ENCODE peak calls at places on chromosomes 3 and 15, in six cellular contexts. M is dorsolateral prefrontal cortex, G is colonic mucosa, E is fibroblast of lung, V is cardiac muscle cell, F is activated B cell treated with CpG ODN at 0.5 μM for 24 hours. P is an unnamed sample.

GRCh38 chr3:130892759-130893239 is 1.1 kb upstream of the ATP2C1 start:
- DNase-seq in G (peak; percentile 86), V (peak; percentile 87), M (peak; percentile 76), F (no peak), E (peak; percentile 67), P (peak; percentile 51)

GRCh38 chr3:149581681-149582349 is 76.0 kb downstream of the WWTR1 start:
- DNase-seq in G (no peak), F (no peak), E (peak; percentile 94), V (peak; percentile 25), M (peak; percentile 5), P (no peak)

GRCh38 chr3:52769786-52770445 is 824 bp downstream of the NEK4 start:
- DNase-seq in M (no peak), V (peak; percentile 28), G (no peak), F (no peak), E (peak; percentile 10), P (no peak)

GRCh38 chr3:37466660-37467359 is 292.4 kb upstream of the LRRFIP2 start:
- DNase-seq in G (no peak), E (no peak), V (no peak), M (no peak), F (no peak), P (no peak)

GRCh38 chr3:106144051-106144450 is 275.2 kb upstream of the CBLB start:
- DNase-seq in F (no peak), V (no peak), G (no peak), E (peak; percentile 67), M (no peak), P (no peak)

GRCh38 chr3:43256714-43257461 is 29.5 kb upstream of the SNRK start:
- DNase-seq in G (no peak), V (no peak), E (no peak), F (no peak), M (no peak), P (peak; percentile 89)

GRCh38 chr15:58931985-58932384 is 1.5 kb downstream of the SLTM start:
- DNase-seq in G (peak; percentile 58), E (peak; percentile 61), M (no peak), F (no peak), V (peak; percentile 35), P (no peak)

GRCh38 chr15:59276225-59277178 is 69.9 kb downstream of the LDHAL6B start:
- DNase-seq in G (peak; percentile 86), E (no peak), V (no peak), F (no peak), M (no peak), P (no peak)

GRCh38 chr3:3127432-3128010 is 781 bp downstream of the TRNT1 start:
- DNase-seq in F (no peak), G (peak; percentile 22), M (no peak), E (peak; percentile 18), V (no peak), P (no peak)

GRCh38 chr3:16066975-16067374 is 107.5 kb upstream of the GALNT15 start:
- DNase-seq in M (no peak), V (no peak), E (peak; percentile 93), F (no peak), G (no peak), P (no peak)

GRCh38 chr3:16183601-16184270 is 9.3 kb downstream of the GALNT15 start:
- DNase-seq in G (no peak), E (peak; percentile 94), V (no peak), M (peak; percentile 74), F (no peak), P (no peak)

GRCh38 chr3:46860381-46861292 is 2.6 kb downstream of the MYL3 start:
- DNase-seq in G (no peak), V (peak; percentile 64), F (peak; percentile 15), E (no peak), M (no peak), P (peak; percentile 43)

GRCh38 chr3:22372292-22372949 is 621.4 kb upstream of the ZNF385D start:
- DNase-seq in V (peak; percentile 70), F (no peak), G (no peak), E (peak; percentile 4), M (peak; percentile 75), P (no peak)

GRCh38 chr3:111913163-111913763 is 54.2 kb downstream of the PHLDB2 start:
- DNase-seq in G (no peak), M (no peak), F (no peak), E (no peak), V (no peak), P (no peak)

GRCh38 chr15:29939404-29939803 is 117.1 kb upstream of the TJP1 start:
- DNase-seq in E (peak; percentile 56), V (no peak), G (no peak), F (no peak), M (no peak), P (no peak)

GRCh38 chr15:25663515-25663914 is 199.6 kb downstream of the ATP10A start:
- DNase-seq in E (no peak), G (no peak), F (no peak), M (no peak), V (no peak), P (no peak)

GRCh38 chr3:172329070-172329469 is 119.2 kb downstream of the GHSR start:
- DNase-seq in G (no peak), M (no peak), F (no peak), V (no peak), E (no peak), P (no peak)

GRCh38 chr3:42159706-42160472 is 68.7 kb downstream of the TRAK1 start:
- DNase-seq in G (peak; percentile 89), V (peak; percentile 89), M (no peak), F (no peak), E (no peak), P (no peak)

GRCh38 chr3:48222616-48223513 is at the start of gene CAMP:
- DNase-seq in F (no peak), G (peak; percentile 34), E (peak; percentile 27), V (no peak), M (no peak), P (peak; percentile 97)

GRCh38 chr3:132641837-132642538 is 17.6 kb downstream of the ACAD11 start:
- DNase-seq in M (no peak), G (no peak), E (peak; percentile 43), F (no peak), V (peak; percentile 48), P (no peak)
- TF ChIP-seq CTCF in M (peak; percentile 91), G (peak; percentile 78), E (peak; percentile 50), F (peak; percentile 97), V (peak; percentile 62), P (peak; percentile 80)

DNA sequence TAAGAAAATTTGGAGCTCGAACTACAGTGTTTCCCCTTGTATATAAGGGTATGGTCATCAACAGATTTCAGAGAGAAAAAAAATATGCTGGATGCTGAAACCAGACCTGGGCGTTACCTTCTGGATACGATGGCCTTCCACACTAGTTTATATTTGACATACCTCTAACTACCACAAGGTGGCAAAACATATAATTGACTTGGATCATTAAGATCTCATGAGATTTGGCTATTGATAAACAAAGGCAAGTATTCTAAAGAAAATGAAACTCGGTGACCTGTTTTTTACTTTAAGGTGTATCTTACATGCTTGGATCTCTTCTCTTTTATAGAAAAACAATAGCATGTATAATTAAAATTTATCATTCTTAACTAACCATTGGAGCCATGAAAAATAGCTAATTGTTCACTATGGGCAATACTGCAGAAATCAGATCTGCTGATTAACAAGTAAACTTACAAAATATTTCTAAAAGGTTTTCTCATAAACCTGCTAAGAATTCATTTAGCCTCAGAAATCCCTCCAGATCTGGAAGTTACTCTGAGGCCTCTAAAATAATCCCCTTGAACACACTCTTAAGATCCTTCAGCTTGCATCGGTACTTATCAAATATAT is 300.6 kb upstream of the KCNH8 start:
- DNase-seq in G (no peak), F (no peak), M (no peak), V (no peak), E (no peak), P (no peak)
- TF ChIP-seq CTCF in G (peak; percentile 38), F (no peak), M (peak; percentile 40), V (no peak), E (no peak), P (peak; percentile 18)

GRCh38 chr15:61367953-61368352 is 138.9 kb upstream of the RORA start:
- DNase-seq in F (no peak), M (no peak), E (no peak), G (no peak), V (no peak), P (no peak)
- TF ChIP-seq CTCF in F (no peak), M (no peak), E (no peak), G (no peak), V (no peak), P (no peak)

GRCh38 chr3:55631766-55632331 is 144.7 kb upstream of the WNT5A start:
- DNase-seq in V (no peak), M (no peak), F (no peak), E (no peak), G (no peak), P (no peak)
- TF ChIP-seq CTCF in V (no peak), M (no peak), F (no peak), E (no peak), G (no peak), P (no peak)

P was measured in CD14-positive monocyte.